ENCODE peak calls at places on chromosomes 1 and 21, in four cellular contexts. One of them, this sample, is unnamed.

GRCh38 chr1:36743286-36744005 is 260.7 kb upstream of the CSF3R start:
- DNase-seq in IMR-90: no peak
- DNase-seq in hepatocyte: no peak
- DNase-seq in pancreas: no peak
- DNase-seq in this sample: no peak

GRCh38 chr1:208531003-208531750 is 287.0 kb upstream of the PLXNA2 start:
- DNase-seq in pancreas: no peak
- DNase-seq in hepatocyte: no peak
- DNase-seq in IMR-90: no peak
- DNase-seq in this sample: no peak

GRCh38 chr1:235127774-235128452 is 724 bp downstream of the TOMM20 start:
- DNase-seq in IMR-90: no peak
- DNase-seq in pancreas: no peak
- DNase-seq in hepatocyte: peak
- DNase-seq in this sample: no peak

GRCh38 chr1:59994302-59995198 is 68.0 kb upstream of the CYP2J2 start:
- DNase-seq in pancreas: no peak
- DNase-seq in hepatocyte: peak
- DNase-seq in IMR-90: no peak
- DNase-seq in this sample: no peak

GRCh38 chr1:154975409-154976205 is 1.1 kb downstream of the CKS1B start:
- DNase-seq in hepatocyte: peak
- DNase-seq in IMR-90: peak
- DNase-seq in pancreas: peak
- DNase-seq in this sample: no peak

GRCh38 chr1:48526045-48526714 is 54.2 kb upstream of the SPATA6 start:
- DNase-seq in hepatocyte: peak
- DNase-seq in pancreas: peak
- DNase-seq in IMR-90: peak
- DNase-seq in this sample: peak

GRCh38 chr1:167950569-167950968 is 13.7 kb upstream of the MPC2 start:
- DNase-seq in IMR-90: no peak
- DNase-seq in pancreas: no peak
- DNase-seq in hepatocyte: no peak
- DNase-seq in this sample: no peak

GRCh38 chr1:54177726-54178125 is 22.1 kb downstream of the CYB5RL start:
- DNase-seq in hepatocyte: no peak
- DNase-seq in pancreas: no peak
- DNase-seq in IMR-90: no peak
- DNase-seq in this sample: no peak

GRCh38 chr1:66243548-66244130 is 290.3 kb upstream of the SGIP1 start:
- DNase-seq in pancreas: no peak
- DNase-seq in hepatocyte: no peak
- DNase-seq in IMR-90: peak
- DNase-seq in this sample: no peak

GRCh38 chr1:116286541-116286971 is 86.5 kb upstream of the ATP1A1 start:
- DNase-seq in hepatocyte: no peak
- DNase-seq in IMR-90: peak
- DNase-seq in pancreas: no peak
- DNase-seq in this sample: no peak

GRCh38 chr1:211653907-211654553 is 21.4 kb downstream of the NEK2 start:
- DNase-seq in pancreas: no peak
- DNase-seq in hepatocyte: peak
- DNase-seq in IMR-90: peak
- DNase-seq in this sample: no peak

GRCh38 chr1:208437416-208437815 is 193.2 kb upstream of the PLXNA2 start:
- DNase-seq in hepatocyte: no peak
- DNase-seq in pancreas: no peak
- DNase-seq in IMR-90: peak
- DNase-seq in this sample: no peak

GRCh38 chr1:47696911-47697441 is 259.1 kb downstream of the FOXD2 start:
- DNase-seq in IMR-90: no peak
- DNase-seq in hepatocyte: peak
- DNase-seq in pancreas: no peak
- DNase-seq in this sample: no peak

GRCh38 chr1:73604739-73605138 is 593.2 kb downstream of the LRRIQ3 start:
- DNase-seq in IMR-90: no peak
- DNase-seq in pancreas: no peak
- DNase-seq in hepatocyte: no peak
- DNase-seq in this sample: no peak

GRCh38 chr21:40049959-40050290 is 182.7 kb downstream of the PCP4 start:
- DNase-seq in IMR-90: no peak
- DNase-seq in pancreas: no peak
- DNase-seq in hepatocyte: no peak
- DNase-seq in this sample: no peak

GRCh38 chr1:222057162-222057561 is 315.3 kb upstream of the DUSP10 start:
- DNase-seq in IMR-90: no peak
- DNase-seq in pancreas: no peak
- DNase-seq in hepatocyte: no peak
- DNase-seq in this sample: no peak

GRCh38 chr1:36737767-36738166 is 255.1 kb upstream of the CSF3R start:
- DNase-seq in IMR-90: no peak
- DNase-seq in hepatocyte: no peak
- DNase-seq in pancreas: no peak
- DNase-seq in this sample: no peak

GRCh38 chr1:70211536-70211935 is 6.2 kb upstream of the LRRC40 start:
- DNase-seq in hepatocyte: no peak
- DNase-seq in pancreas: no peak
- DNase-seq in IMR-90: peak
- DNase-seq in this sample: no peak

GRCh38 chr1:163561570-163562295 is 240.0 kb downstream of the NUF2 start:
- DNase-seq in IMR-90: no peak
- DNase-seq in pancreas: peak
- DNase-seq in hepatocyte: peak
- DNase-seq in this sample: no peak

GRCh38 chr1:29460211-29460610 is 223.9 kb downstream of the PTPRU start:
- DNase-seq in hepatocyte: no peak
- DNase-seq in IMR-90: no peak
- DNase-seq in pancreas: no peak
- DNase-seq in this sample: no peak

GRCh38 chr1:92538413-92539061 is 51.8 kb upstream of the GFI1 start:
- DNase-seq in pancreas: no peak
- DNase-seq in IMR-90: peak
- DNase-seq in hepatocyte: no peak
- DNase-seq in this sample: no peak

GRCh38 chr1:25694167-25694566 is 77.6 kb downstream of the MAN1C1 start:
- DNase-seq in pancreas: no peak
- DNase-seq in hepatocyte: peak
- DNase-seq in IMR-90: no peak
- DNase-seq in this sample: no peak

GRCh38 chr1:178091986-178092745 is 1.7 kb upstream of the RASAL2 start:
- DNase-seq in pancreas: no peak
- DNase-seq in IMR-90: peak
- DNase-seq in hepatocyte: no peak
- DNase-seq in this sample: no peak

GRCh38 chr1:65108025-65108692 is 39.8 kb upstream of the AK4 start:
- DNase-seq in IMR-90: no peak
- DNase-seq in hepatocyte: peak
- DNase-seq in pancreas: peak
- DNase-seq in this sample: peak

GRCh38 chr1:94095112-94095637 is 25.8 kb downstream of the ABCA4 start:
- DNase-seq in IMR-90: peak
- DNase-seq in hepatocyte: peak
- DNase-seq in pancreas: no peak
- DNase-seq in this sample: no peak

GRCh38 chr1:165257969-165258459 is 98.5 kb downstream of the LMX1A start:
- DNase-seq in IMR-90: peak
- DNase-seq in hepatocyte: peak
- DNase-seq in pancreas: peak
- DNase-seq in this sample: peak

GRCh38 chr21:42833439-42833815 is 45.9 kb downstream of the WDR4 start:
- DNase-seq in pancreas: peak
- DNase-seq in IMR-90: peak
- DNase-seq in hepatocyte: peak
- DNase-seq in this sample: no peak
- TF ChIP-seq CTCF in pancreas: no peak
- TF ChIP-seq CTCF in IMR-90: peak
- TF ChIP-seq CTCF in hepatocyte: peak
- TF ChIP-seq CTCF in this sample: peak

GRCh38 chr1:12618661-12619395 is 818 bp upstream of the DHRS3 start:
- DNase-seq in pancreas: peak
- DNase-seq in IMR-90: peak
- DNase-seq in hepatocyte: peak
- DNase-seq in this sample: no peak

GRCh38 chr1:12621346-12622320 is 3.6 kb upstream of the DHRS3 start:
- DNase-seq in hepatocyte: peak
- DNase-seq in IMR-90: no peak
- DNase-seq in pancreas: peak
- DNase-seq in this sample: no peak

GRCh38 chr1:12620931-12621330 is 2.9 kb upstream of the DHRS3 start:
- DNase-seq in IMR-90: no peak
- DNase-seq in hepatocyte: no peak
- DNase-seq in pancreas: no peak
- DNase-seq in this sample: no peak

GRCh38 chr1:12619396-12620141 is 1.6 kb upstream of the DHRS3 start:
- DNase-seq in hepatocyte: peak
- DNase-seq in IMR-90: peak
- DNase-seq in pancreas: peak
- DNase-seq in this sample: peak

DNA sequence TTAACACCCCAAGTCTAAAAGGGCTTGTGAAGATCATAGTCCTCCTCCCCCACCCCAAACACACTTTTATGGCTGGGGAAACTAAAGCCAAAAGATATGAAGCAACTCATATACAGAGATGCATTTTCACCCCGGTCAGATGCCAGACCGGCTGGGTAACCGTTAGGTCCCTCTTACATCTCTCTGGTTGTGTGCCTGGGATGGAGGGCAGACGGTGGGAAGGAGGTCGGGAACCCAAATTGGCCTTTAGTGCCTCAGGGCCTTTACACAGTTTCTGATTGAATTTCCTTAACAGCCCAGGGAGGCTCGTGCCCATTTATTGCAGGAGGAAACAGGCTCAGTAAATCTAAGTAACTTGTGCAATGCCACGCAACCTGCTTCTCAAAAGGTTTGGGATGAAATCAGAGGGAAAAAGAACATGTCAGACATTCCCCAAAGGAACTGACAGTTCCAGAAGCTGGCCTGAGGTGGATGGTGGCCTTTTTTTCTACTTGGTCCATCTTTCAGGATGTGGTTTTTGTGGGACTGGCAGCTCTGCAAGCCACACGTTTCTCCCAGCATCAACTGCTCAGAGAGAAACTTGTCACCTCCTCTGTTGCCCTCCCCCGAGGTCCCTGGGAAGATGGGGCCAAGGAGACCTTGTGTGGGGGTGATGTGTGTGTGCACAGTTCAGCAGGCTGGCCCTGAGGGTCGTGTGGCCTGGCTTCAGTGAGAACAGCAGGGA is 2.3 kb upstream of the DHRS3 start:
- DNase-seq in pancreas: no peak
- DNase-seq in hepatocyte: no peak
- DNase-seq in IMR-90: no peak
- DNase-seq in this sample: no peak
- TF ChIP-seq CTCF in pancreas: no peak
- TF ChIP-seq CTCF in hepatocyte: no peak
- TF ChIP-seq CTCF in IMR-90: no peak
- TF ChIP-seq CTCF in this sample: no peak

DNA sequence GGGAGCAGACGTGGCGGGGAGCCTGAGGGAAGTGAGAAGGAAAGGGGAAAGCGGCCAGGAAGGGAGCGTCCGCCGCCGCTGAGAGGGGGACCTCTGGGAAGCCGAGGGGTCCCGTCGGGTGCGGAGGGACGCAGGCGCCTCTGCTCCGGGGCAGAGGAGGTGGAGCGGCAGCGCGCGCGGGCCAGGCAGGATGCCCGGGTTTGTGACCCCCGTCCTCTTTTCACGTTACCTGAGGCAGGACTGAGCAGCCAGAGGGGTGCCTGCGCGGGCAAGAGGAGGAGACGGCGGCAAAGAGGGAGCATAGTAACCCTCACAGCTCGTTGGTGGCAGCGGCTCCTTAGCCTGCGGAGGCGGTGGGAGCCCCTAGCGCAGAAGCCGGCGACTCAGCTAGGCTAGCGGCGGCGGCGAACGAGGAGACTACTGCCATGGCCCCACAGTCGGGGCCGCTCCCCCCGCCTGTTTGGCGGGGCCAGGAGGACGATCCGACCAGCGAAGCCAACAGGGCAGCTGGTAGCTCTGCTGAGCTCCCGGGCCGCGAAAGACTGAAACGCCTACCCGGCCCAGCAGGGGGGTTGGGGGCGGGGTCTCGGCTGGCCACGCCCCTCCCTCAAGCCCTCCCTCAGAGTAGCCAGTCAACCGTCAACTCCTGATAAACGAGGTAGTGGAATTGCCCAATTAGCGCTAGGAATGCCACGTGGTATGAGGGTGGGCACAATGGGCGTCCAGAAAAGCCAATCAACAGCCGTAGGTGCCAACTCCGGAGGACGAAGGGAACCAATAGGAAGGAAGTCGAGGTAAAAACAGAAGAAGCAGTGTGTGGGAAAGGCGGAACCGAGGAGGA is at the start of gene TESK2:
- DNase-seq in hepatocyte: peak
- DNase-seq in IMR-90: peak
- DNase-seq in pancreas: peak
- DNase-seq in this sample: peak
- TF ChIP-seq CTCF in hepatocyte: no peak
- TF ChIP-seq CTCF in IMR-90: peak
- TF ChIP-seq CTCF in pancreas: no peak
- TF ChIP-seq CTCF in this sample: no peak

DNA sequence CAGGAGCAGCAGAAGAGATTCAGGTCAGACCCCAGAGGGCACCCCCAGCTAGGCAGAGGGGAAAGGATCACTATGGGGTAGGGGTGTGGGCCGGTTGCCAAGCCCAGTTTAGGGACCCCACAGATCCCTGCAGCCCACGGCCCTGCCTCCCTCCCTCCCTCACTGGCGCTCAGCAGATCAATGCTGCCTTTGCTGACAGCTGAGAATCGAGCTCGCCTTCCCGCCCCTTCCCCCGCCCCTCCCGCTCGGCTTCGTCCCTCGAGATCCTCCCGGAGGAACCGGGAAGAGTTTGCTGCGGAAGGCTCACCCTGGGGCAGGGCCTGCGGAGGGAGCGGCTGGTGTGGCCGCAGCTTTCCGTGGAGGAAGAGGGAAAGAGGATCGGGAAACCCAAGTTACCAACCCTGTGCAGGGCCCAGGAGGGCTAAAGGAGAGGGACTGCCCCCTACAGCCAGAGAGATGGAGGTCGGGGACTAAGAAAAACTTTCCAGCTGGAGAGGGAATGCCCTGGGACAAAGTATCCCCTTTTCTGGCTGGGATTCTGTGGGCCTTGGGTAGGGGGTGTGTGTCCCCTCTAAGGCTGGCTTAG is 1.1 kb upstream of the KCNQ4 start:
- DNase-seq in IMR-90: no peak
- DNase-seq in pancreas: peak
- DNase-seq in hepatocyte: no peak
- DNase-seq in this sample: no peak
- TF ChIP-seq CTCF in IMR-90: peak
- TF ChIP-seq CTCF in pancreas: no peak
- TF ChIP-seq CTCF in hepatocyte: peak
- TF ChIP-seq CTCF in this sample: no peak

This sample was measured in LNCaP clone FGC.